ENCODE peak calls at places on chromosomes 12 and 14, in ten cellular contexts. O, D, S, Z, J, H, E, Q, U and X are unnamed samples.

GRCh38 chr12:15717940-15718567 is 71.1 kb downstream of the EPS8 start:
- DNase-seq in O (no peak), D (no peak), S (no peak), Z (no peak), J (no peak), H (no peak), E (no peak), Q (no peak), U (no peak), X (no peak)

GRCh38 chr12:31923063-31923412 is 36.2 kb upstream of the RESF1 start:
- DNase-seq in O (no peak), D (no peak), S (no peak), Z (no peak), J (no peak), H (no peak), E (no peak), Q (no peak), U (no peak), X (no peak)

GRCh38 chr14:85412756-85413155 is 117.2 kb upstream of the FLRT2 start:
- DNase-seq in O (no peak), D (no peak), S (no peak), Z (no peak), J (no peak), H (no peak), E (no peak), Q (no peak), U (no peak), X (no peak)

GRCh38 chr12:116164976-116165425 is 112.5 kb downstream of the MED13L start:
- DNase-seq in O (peak; percentile 44), D (no peak), S (no peak), Z (no peak), J (no peak), H (no peak), E (no peak), Q (peak; percentile 35), U (no peak), X (no peak)

GRCh38 chr12:57766464-57767311 is at the start of gene CYP27B1:
- DNase-seq in O (peak; percentile 34), D (peak; percentile 45), S (no peak), Z (peak; percentile 29), J (no peak), H (no peak), E (no peak), Q (no peak), U (no peak), X (no peak)

GRCh38 chr12:642633-643477 is 20.4 kb downstream of the NINJ2 start:
- DNase-seq in O (peak; percentile 86), D (peak; percentile 69), S (peak; percentile 77), Z (peak; percentile 29), J (no peak), H (no peak), E (peak; percentile 49), Q (peak; percentile 86), U (peak; percentile 35), X (no peak)

GRCh38 chr14:78164226-78164853 is 5.8 kb upstream of the NRXN3 start:
- DNase-seq in O (peak; percentile 51), D (peak; percentile 74), S (no peak), Z (peak; percentile 63), J (no peak), H (no peak), E (no peak), Q (peak; percentile 51), U (no peak), X (no peak)

GRCh38 chr14:55599250-55599879 is 19.4 kb downstream of the KTN1 start:
- DNase-seq in O (peak; percentile 11), D (no peak), S (peak; percentile 29), Z (no peak), J (peak; percentile 86), H (no peak), E (no peak), Q (peak; percentile 22), U (no peak), X (no peak)

GRCh38 chr12:109772622-109773321 is 59.1 kb downstream of the FAM222A start:
- DNase-seq in O (no peak), D (no peak), S (no peak), Z (no peak), J (no peak), H (no peak), E (no peak), Q (peak; percentile 31), U (no peak), X (no peak)

GRCh38 chr14:74531467-74531866 is 37.9 kb downstream of the ISCA2 start:
- DNase-seq in O (no peak), D (peak; percentile 36), S (peak; percentile 76), Z (peak; percentile 34), J (peak; percentile 27), H (no peak), E (no peak), Q (peak; percentile 57), U (no peak), X (no peak)

GRCh38 chr12:130126023-130126432 is 36.2 kb upstream of the FZD10 start:
- DNase-seq in O (no peak), D (no peak), S (no peak), Z (no peak), J (peak; percentile 43), H (no peak), E (no peak), Q (no peak), U (no peak), X (no peak)

GRCh38 chr14:33631021-33631420 is 319.9 kb downstream of the EGLN3 start:
- DNase-seq in O (no peak), D (no peak), S (no peak), Z (no peak), J (no peak), H (no peak), E (no peak), Q (no peak), U (no peak), X (no peak)

GRCh38 chr12:77070382-77071294 is 5.3 kb upstream of the E2F7 start:
- DNase-seq in O (no peak), D (no peak), S (no peak), Z (no peak), J (no peak), H (no peak), E (no peak), Q (no peak), U (no peak), X (no peak)

GRCh38 chr12:121943926-121944325 is 25.5 kb downstream of the CFAP251 start:
- DNase-seq in O (no peak), D (no peak), S (no peak), Z (no peak), J (no peak), H (no peak), E (no peak), Q (no peak), U (no peak), X (no peak)

GRCh38 chr12:76199808-76200207 is 115.3 kb upstream of the NAP1L1 start:
- DNase-seq in O (no peak), D (no peak), S (peak; percentile 59), Z (no peak), J (peak; percentile 74), H (no peak), E (no peak), Q (peak; percentile 69), U (no peak), X (no peak)

GRCh38 chr14:81222694-81223093 is 1.9 kb upstream of the GTF2A1 start:
- DNase-seq in O (no peak), D (no peak), S (no peak), Z (no peak), J (no peak), H (no peak), E (no peak), Q (no peak), U (no peak), X (no peak)

GRCh38 chr14:95156765-95157194 is 549 bp downstream of the DICER1 start:
- DNase-seq in O (peak; percentile 75), D (peak; percentile 55), S (peak; percentile 23), Z (peak; percentile 45), J (no peak), H (no peak), E (peak; percentile 11), Q (peak; percentile 46), U (peak; percentile 35), X (no peak)

GRCh38 chr14:51674294-51675002 is 22.7 kb downstream of the FRMD6 start:
- DNase-seq in O (no peak), D (no peak), S (peak; percentile 48), Z (no peak), J (no peak), H (no peak), E (no peak), Q (no peak), U (no peak), X (no peak)

GRCh38 chr12:111692575-111693210 is 6.8 kb downstream of the ACAD10 start:
- DNase-seq in O (peak; percentile 21), D (no peak), S (peak; percentile 20), Z (no peak), J (no peak), H (no peak), E (no peak), Q (peak; percentile 3), U (no peak), X (no peak)

GRCh38 chr12:55385911-55386310 is 14.4 kb upstream of the OR6C65 start:
- DNase-seq in O (no peak), D (no peak), S (no peak), Z (no peak), J (no peak), H (no peak), E (no peak), Q (peak; percentile 24), U (no peak), X (no peak)

GRCh38 chr12:131793623-131794022 is 34.6 kb upstream of the MMP17 start:
- DNase-seq in O (no peak), D (no peak), S (peak; percentile 5), Z (no peak), J (no peak), H (no peak), E (no peak), Q (no peak), U (peak; percentile 34), X (no peak)

GRCh38 chr12:130143136-130143535 is 19.1 kb upstream of the FZD10 start:
- DNase-seq in O (no peak), D (no peak), S (no peak), Z (no peak), J (no peak), H (no peak), E (no peak), Q (no peak), U (no peak), X (no peak)

GRCh38 chr12:116759783-116760581 is 21.9 kb downstream of the RNFT2 start:
- DNase-seq in O (peak; percentile 21), D (peak; percentile 8), S (peak; percentile 46), Z (no peak), J (no peak), H (no peak), E (no peak), Q (peak; percentile 72), U (no peak), X (no peak)

GRCh38 chr14:103085106-103086091 is 1.4 kb downstream of the LBHD2 start:
- DNase-seq in O (no peak), D (no peak), S (no peak), Z (no peak), J (no peak), H (no peak), E (no peak), Q (no peak), U (no peak), X (no peak)

GRCh38 chr12:4046150-4046845 is 173.1 kb upstream of the PARP11 start:
- DNase-seq in O (no peak), D (no peak), S (no peak), Z (no peak), J (no peak), H (no peak), E (no peak), Q (no peak), U (no peak), X (no peak)

GRCh38 chr12:51246254-51246853 is 7.7 kb downstream of the DAZAP2 start:
- DNase-seq in O (peak; percentile 63), D (no peak), S (peak; percentile 89), Z (peak; percentile 15), J (peak; percentile 68), H (peak; percentile 74), E (no peak), Q (peak; percentile 93), U (no peak), X (no peak)

GRCh38 chr12:14811486-14811885 is 2.5 kb downstream of the SMCO3 start:
- DNase-seq in O (no peak), D (no peak), S (no peak), Z (no peak), J (no peak), H (no peak), E (no peak), Q (no peak), U (no peak), X (no peak)